ENCODE peak calls at places on chromosomes 11 and 22, in five cellular contexts. I, G, H, Y and F are unnamed samples.

GRCh38 chr11:72648737-72649136 is 25.5 kb downstream of the PDE2A start:
- DNase-seq in I (no peak), Y (no peak), G (no peak), H (no peak), F (no peak)

GRCh38 chr11:77100166-77101042 is 2.2 kb upstream of the OMP start:
- DNase-seq in Y (no peak), H (no peak), I (peak; percentile 40), G (no peak), F (peak; percentile 50)

GRCh38 chr22:22565991-22566390 is 6.9 kb upstream of the PRAME start:
- DNase-seq in G (no peak), H (no peak), Y (peak; percentile 62), I (no peak), F (no peak)

GRCh38 chr11:69906453-69906907 is 87.3 kb upstream of the FGF3 start:
- DNase-seq in Y (no peak), I (no peak), H (no peak), G (no peak), F (no peak)

GRCh38 chr11:64833198-64833502 is 11.3 kb downstream of the CDC42BPG start:
- DNase-seq in G (no peak), H (no peak), Y (no peak), I (no peak), F (no peak)

GRCh38 chr11:104866815-104867214 is 31.4 kb downstream of the CASP12 start:
- DNase-seq in G (no peak), I (no peak), Y (no peak), H (no peak), F (no peak)

GRCh38 chr11:77136074-77136473 is 8.0 kb downstream of the MYO7A start:
- DNase-seq in H (no peak), Y (peak; percentile 34), I (no peak), G (no peak), F (no peak)

GRCh38 chr22:19803736-19804267 is 43.2 kb downstream of the TBX1 start:
- DNase-seq in G (no peak), H (no peak), I (no peak), Y (no peak), F (peak; percentile 57)

GRCh38 chr11:118889796-118890195 is 6.1 kb downstream of the CXCR5 start:
- DNase-seq in Y (peak; percentile 35), I (no peak), G (no peak), H (no peak), F (no peak)

GRCh38 chr11:122451911-122452310 is 203.6 kb upstream of the UBASH3B start:
- DNase-seq in G (no peak), I (no peak), Y (no peak), H (no peak), F (no peak)

GRCh38 chr11:100581318-100581717 is 105.8 kb upstream of the ARHGAP42 start:
- DNase-seq in G (no peak), H (no peak), I (no peak), Y (no peak), F (no peak)

GRCh38 chr11:46363031-46363407 is 15.8 kb downstream of the DGKZ start:
- DNase-seq in H (no peak), G (no peak), Y (peak; percentile 77), I (no peak), F (peak; percentile 90)

GRCh38 chr11:33835143-33835878 is 56.6 kb downstream of the LMO2 start:
- DNase-seq in G (no peak), Y (peak; percentile 70), I (no peak), H (peak; percentile 51), F (no peak)

GRCh38 chr11:11038339-11039248 is 180.7 kb upstream of the ZBED5 start:
- DNase-seq in Y (no peak), H (no peak), G (no peak), I (no peak), F (no peak)

GRCh38 chr11:65915821-65916251 is 3.0 kb downstream of the C11orf68 start:
- DNase-seq in I (peak; percentile 82), H (no peak), G (no peak), Y (peak; percentile 96), F (peak; percentile 84)

GRCh38 chr11:119727523-119728081 is 1.4 kb downstream of the NECTIN1 start:
- DNase-seq in I (peak; percentile 70), H (peak; percentile 10), G (peak; percentile 58), Y (no peak), F (peak; percentile 90)

GRCh38 chr22:24474649-24475048 is 20.5 kb upstream of the UPB1 start:
- DNase-seq in H (no peak), I (no peak), G (no peak), Y (no peak), F (no peak)

GRCh38 chr11:64745523-64746328 is 1.8 kb upstream of the RASGRP2 start:
- DNase-seq in I (peak; percentile 89), G (peak; percentile 47), Y (peak; percentile 36), H (peak; percentile 68), F (peak; percentile 96)

GRCh38 chr11:64341429-64341828 is 1.4 kb downstream of the CCDC88B start:
- DNase-seq in I (peak; percentile 67), H (no peak), Y (no peak), G (no peak), F (peak; percentile 87)

GRCh38 chr22:27495325-27495724 is 306.2 kb downstream of the MN1 start:
- DNase-seq in I (no peak), Y (no peak), G (no peak), H (no peak), F (no peak)

GRCh38 chr11:75654314-75654713 is 14.5 kb downstream of the MAP6 start:
- DNase-seq in I (no peak), H (peak; percentile 71), Y (peak; percentile 27), G (no peak), F (no peak)

GRCh38 chr11:25734592-25735211 is 597.2 kb upstream of the ANO3 start:
- DNase-seq in I (no peak), G (no peak), Y (peak; percentile 61), H (peak; percentile 3), F (no peak)
- TF ChIP-seq CTCF in I (no peak), G (peak; percentile 64), Y (peak; percentile 57), H (peak; percentile 18), F (no peak)

GRCh38 chr11:120912504-120912903 is 111.4 kb upstream of the TBCEL start:
- DNase-seq in H (peak; percentile 53), I (no peak), G (no peak), Y (peak; percentile 51), F (peak; percentile 6)
- TF ChIP-seq CTCF in H (peak; percentile 28), I (no peak), G (no peak), Y (peak; percentile 45), F (no peak)

DNA sequence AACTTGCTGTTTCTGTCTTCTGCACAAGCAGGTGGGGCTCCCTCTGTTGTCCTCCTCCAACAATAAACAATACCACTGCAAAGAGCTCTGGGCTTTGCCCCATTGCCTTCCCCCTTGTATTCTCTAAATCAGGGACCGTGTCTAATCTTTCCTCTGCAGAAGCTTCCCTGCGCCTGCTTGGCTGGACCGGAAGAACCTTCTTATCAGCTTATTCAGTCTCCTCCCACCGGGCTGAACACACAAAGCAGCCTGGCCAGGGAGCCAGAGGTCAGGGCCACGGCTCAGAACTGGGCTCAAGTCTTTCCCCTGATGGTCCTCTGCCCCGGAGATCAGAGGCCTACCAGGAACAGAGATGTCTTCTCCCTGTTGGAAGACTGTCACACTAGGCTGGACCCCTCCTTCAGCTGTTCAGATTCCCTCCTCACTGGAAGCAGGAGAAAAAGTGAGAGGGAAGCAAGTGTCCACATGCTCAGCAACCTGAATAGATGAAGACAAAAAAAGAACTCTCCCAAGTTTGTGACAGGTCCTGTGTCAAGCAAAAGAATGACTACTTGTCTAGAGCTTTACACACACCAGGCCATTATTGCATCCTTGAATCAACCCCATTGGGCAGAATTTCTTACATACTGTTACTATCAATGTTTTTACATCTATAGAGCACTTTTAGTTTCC is 63.7 kb downstream of the RAB30 start:
- DNase-seq in Y (peak; percentile 35), H (peak; percentile 63), I (peak; percentile 69), G (peak; percentile 22), F (peak; percentile 79)
- TF ChIP-seq CTCF in Y (no peak), H (no peak), I (no peak), G (no peak), F (no peak)

GRCh38 chr11:31050061-31050790 is 319.3 kb downstream of the DCDC1 start:
- DNase-seq in G (no peak), Y (no peak), I (no peak), H (no peak), F (no peak)

DNA sequence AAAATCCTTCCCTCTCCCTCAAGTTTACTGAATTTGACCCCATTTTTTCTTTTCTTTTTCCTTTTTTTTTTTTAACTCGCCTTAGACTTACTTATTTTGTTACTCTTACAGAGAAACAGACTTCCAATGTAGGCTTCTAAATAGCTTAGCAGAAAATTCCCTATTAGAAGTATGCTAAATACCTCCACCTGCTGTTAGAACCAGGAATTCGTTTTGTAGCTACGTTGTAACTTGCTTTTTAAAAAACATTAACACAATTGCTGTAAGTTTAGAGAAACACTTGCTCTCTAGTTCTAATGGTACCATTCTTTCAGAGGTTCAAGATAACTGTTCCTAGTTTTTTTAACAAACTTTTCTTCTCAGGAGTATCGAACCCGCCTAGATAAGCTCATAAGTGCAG is 324.2 kb downstream of the DCDC1 start:
- DNase-seq in G (no peak), I (no peak), Y (peak; percentile 43), H (peak; percentile 9), F (no peak)
- TF ChIP-seq CTCF in G (peak; percentile 58), I (no peak), Y (peak; percentile 40), H (peak; percentile 14), F (no peak)

DNA sequence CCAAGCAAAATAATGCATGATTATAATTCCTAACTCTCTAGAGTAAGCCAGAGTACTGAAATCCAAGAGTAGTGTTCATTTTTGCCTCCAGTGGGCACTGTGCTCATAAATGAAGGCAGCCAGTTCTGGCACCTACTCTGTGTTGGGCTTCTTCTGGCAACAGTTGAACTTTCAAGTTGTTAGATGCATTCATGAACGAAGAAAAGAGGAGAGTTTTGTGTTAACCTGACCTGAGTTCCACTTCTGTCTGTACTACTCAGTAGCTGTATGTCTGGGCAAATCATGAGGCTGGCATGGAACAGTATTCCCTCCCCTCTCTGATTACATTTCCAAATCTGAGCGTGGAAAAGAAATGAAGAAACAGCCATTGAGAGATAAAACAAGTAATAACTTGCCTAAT is 20.3 kb upstream of the TENM4 start:
- DNase-seq in I (no peak), H (peak; percentile 30), Y (peak; percentile 50), G (no peak), F (no peak)
- TF ChIP-seq CTCF in I (no peak), H (peak; percentile 45), Y (peak; percentile 61), G (peak; percentile 71), F (peak; percentile 47)